ENCODE peak calls at places on chromosomes 5 and 9, in four cellular contexts. Q, D, I and K are unnamed samples.
A peak's percentile ranks its signal among the peaks of the same experiment; 100 is the strongest.

GRCh38 chr5:151624486-151624885 is 33.4 kb upstream of the FAT2 start:
- DNase-seq in Q (no peak), D (no peak), I (no peak), K (no peak)

GRCh38 chr5:19928556-19929421 is 59.2 kb downstream of the CDH18 start:
- DNase-seq in Q (no peak), D (peak; percentile 89), I (no peak), K (peak; percentile 92)

GRCh38 chr5:73339165-73339564 is 109.4 kb downstream of the FOXD1 start:
- DNase-seq in Q (no peak), D (no peak), I (no peak), K (no peak)

GRCh38 chr5:50623666-50624065 is 42.8 kb upstream of the PARP8 start:
- DNase-seq in Q (no peak), D (no peak), I (no peak), K (no peak)

GRCh38 chr5:148990817-148991216 is 72.0 kb downstream of the SH3TC2 start:
- DNase-seq in Q (no peak), D (no peak), I (no peak), K (no peak)

GRCh38 chr9:34332370-34332964 is 3.1 kb downstream of the NUDT2 start:
- DNase-seq in Q (peak; percentile 15), D (peak; percentile 67), I (peak; percentile 12), K (peak; percentile 55)

GRCh38 chr5:84384604-84385575 is at the start of gene EDIL3:
- DNase-seq in Q (no peak), D (peak; percentile 63), I (no peak), K (peak; percentile 59)

GRCh38 chr5:14757853-14758252 is 93.3 kb downstream of the OTULIN start:
- DNase-seq in Q (no peak), D (peak; percentile 71), I (no peak), K (no peak)

GRCh38 chr5:22754155-22754554 is 99.0 kb downstream of the CDH12 start:
- DNase-seq in Q (no peak), D (no peak), I (no peak), K (no peak)

GRCh38 chr9:123848447-123849085 is 81.4 kb downstream of the DENND1A start:
- DNase-seq in Q (no peak), D (no peak), I (no peak), K (no peak)

GRCh38 chr5:174271316-174271715 is 225.8 kb downstream of the NSG2 start:
- DNase-seq in Q (no peak), D (no peak), I (no peak), K (no peak)

GRCh38 chr9:133994359-133995011 is 2.4 kb upstream of the VAV2 start:
- DNase-seq in Q (peak; percentile 84), D (peak; percentile 71), I (no peak), K (peak; percentile 54)

GRCh38 chr9:37528652-37529072 is 42.9 kb downstream of the POLR1E start:
- DNase-seq in Q (no peak), D (no peak), I (no peak), K (peak; percentile 16)

GRCh38 chr5:98771389-98772109 is 1.9 kb upstream of the RGMB start:
- DNase-seq in Q (peak; percentile 72), D (peak; percentile 92), I (peak; percentile 40), K (peak; percentile 95)

GRCh38 chr9:91166796-91167366 is 194.8 kb downstream of the AUH start:
- DNase-seq in Q (no peak), D (no peak), I (no peak), K (peak; percentile 75)

GRCh38 chr5:136130581-136130980 is 2.1 kb upstream of the SMAD5 start:
- DNase-seq in Q (no peak), D (no peak), I (no peak), K (no peak)

GRCh38 chr5:15901151-15901550 is 278.4 kb downstream of the MARCHF11 start:
- DNase-seq in Q (no peak), D (no peak), I (no peak), K (no peak)

GRCh38 chr9:30943446-30944232 is 1440.8 kb upstream of the ACO1 start:
- DNase-seq in Q (no peak), D (no peak), I (no peak), K (no peak)

GRCh38 chr5:171783051-171783450 is 2.6 kb upstream of the SMIM23 start:
- DNase-seq in Q (no peak), D (no peak), I (no peak), K (peak; percentile 53)

GRCh38 chr5:132546108-132546507 is 2.8 kb upstream of the IL5 start:
- DNase-seq in Q (no peak), D (no peak), I (no peak), K (no peak)

GRCh38 chr9:124477211-124478013 is 27.2 kb downstream of the ADGRD2 start:
- DNase-seq in Q (peak; percentile 78), D (no peak), I (no peak), K (no peak)

GRCh38 chr9:92726348-92726747 is 38.3 kb downstream of the BICD2 start:
- DNase-seq in Q (no peak), D (no peak), I (no peak), K (no peak)

DNA sequence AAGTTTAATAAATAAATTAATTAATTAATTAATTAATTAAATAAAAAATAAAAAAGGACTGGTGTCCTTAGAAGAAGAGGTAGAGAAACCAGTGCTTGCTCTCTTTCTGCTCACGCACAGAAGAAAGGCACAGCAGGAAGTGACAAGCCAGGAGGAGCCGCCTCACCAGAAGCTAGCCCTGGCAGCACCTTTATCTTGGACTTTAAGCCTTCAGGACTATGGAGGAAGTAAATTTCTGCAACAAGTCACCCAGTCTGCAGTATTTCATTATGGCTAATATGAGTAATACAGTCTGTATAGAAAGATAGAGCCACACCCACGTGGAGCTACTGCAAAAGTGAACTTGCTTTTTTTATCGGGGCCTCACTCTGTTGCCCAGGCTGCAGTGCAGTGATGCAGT is 68.4 kb downstream of the PDZD2 start:
- DNase-seq in Q (no peak), D (no peak), I (no peak), K (no peak)
- TF ChIP-seq FOS in Q (no peak), D (no peak), I (no peak), K (no peak)

GRCh38 chr9:94923333-94924089 is 197.0 kb downstream of the AOPEP start:
- DNase-seq in Q (no peak), D (no peak), I (no peak), K (no peak)
- H3K4me1 ChIP-seq in Q (peaks cover 6% of the 10 kb centered on the region), D (peaks cover 22% of the 10 kb centered on the region), I (no peaks in the 10 kb centered on the region), K (peaks cover 35% of the 10 kb centered on the region)

GRCh38 chr5:115898656-115899055 is 56.9 kb downstream of the AP3S1 start:
- DNase-seq in Q (no peak), D (no peak), I (no peak), K (peak; percentile 62)
- TF ChIP-seq FOS in Q (no peak), D (no peak), I (no peak), K (no peak)

DNA sequence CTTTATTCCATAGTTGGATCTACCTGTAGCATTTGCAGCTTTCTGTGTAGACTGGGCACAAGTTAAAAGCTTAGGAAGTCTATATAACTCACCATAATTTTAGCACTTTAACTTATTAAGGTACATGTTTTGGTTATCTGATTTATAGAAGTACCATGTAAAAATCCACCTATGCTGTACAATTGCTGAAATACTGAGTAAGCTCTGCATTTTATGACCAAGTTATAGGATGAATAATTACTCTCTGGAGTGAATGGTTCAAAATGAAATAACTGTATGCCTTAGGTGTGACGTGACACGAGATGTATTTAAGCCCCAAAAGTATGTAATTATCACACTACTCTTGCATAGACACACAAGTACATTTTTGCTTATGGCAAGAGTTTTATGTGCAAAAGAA is 22.1 kb downstream of the ZSWIM6 start:
- DNase-seq in Q (no peak), D (no peak), I (no peak), K (no peak)
- H3K4me1 ChIP-seq in Q (no peaks in the 10 kb centered on the region), D (no peaks in the 10 kb centered on the region), I (no peaks in the 10 kb centered on the region), K (peaks cover 9% of the 10 kb centered on the region)

DNA sequence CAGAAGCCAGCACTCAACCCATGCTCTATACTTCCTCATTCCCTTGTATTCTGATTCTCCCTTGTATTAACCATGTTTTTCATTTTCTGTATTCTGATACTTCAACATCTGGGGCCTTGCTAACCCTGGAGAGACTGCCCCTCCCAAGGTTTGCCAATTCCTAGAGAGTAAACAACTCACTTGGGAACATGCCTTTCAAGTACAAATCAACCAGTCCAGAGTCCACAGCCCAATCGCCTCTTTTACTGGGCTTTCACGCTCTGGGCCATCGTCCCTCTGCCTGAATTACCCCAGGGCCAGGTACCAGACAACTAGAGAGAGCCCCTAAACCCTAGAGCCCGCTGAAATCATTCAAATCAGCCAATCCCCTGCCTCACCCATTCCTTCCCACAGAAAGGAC is 333.5 kb upstream of the PUM3 start:
- DNase-seq in Q (no peak), D (no peak), I (no peak), K (no peak)
- TF ChIP-seq FOS in Q (no peak), D (no peak), I (no peak), K (no peak)